ENCODE peak calls at places on chromosome 16, in seven cellular contexts. I is HCT116, T is HepG2, M is GM12878, J is A549, Z is H1, U is IMR-90. E is an unnamed sample.
A peak's percentile ranks its signal among the peaks of the same experiment; 100 is the strongest.

GRCh38 chr16:79286646-79287423 is 313.7 kb downstream of the MAF start:
- DNase-seq in I (no peak), T (no peak), M (peak; percentile 49), J (no peak), Z (no peak), U (no peak), E (no peak)

GRCh38 chr16:30351586-30352419 is 3.3 kb downstream of the CD2BP2 start:
- DNase-seq in I (peak; percentile 39), T (no peak), M (no peak), J (no peak), Z (no peak), U (peak; percentile 90), E (no peak)

GRCh38 chr16:58020628-58021521 is 4.7 kb upstream of the MMP15 start:
- DNase-seq in I (no peak), T (peak; percentile 50), M (no peak), J (peak; percentile 67), Z (no peak), U (peak; percentile 43), E (peak; percentile 49)

GRCh38 chr16:23754594-23755483 is at the start of gene CHP2:
- DNase-seq in I (no peak), T (no peak), M (no peak), J (no peak), Z (no peak), U (no peak), E (peak; percentile 93)

GRCh38 chr16:72609933-72610332 is 438.0 kb upstream of the PMFBP1 start:
- DNase-seq in I (no peak), T (no peak), M (no peak), J (no peak), Z (no peak), U (no peak), E (no peak)

GRCh38 chr16:53071748-53072301 is 17.0 kb downstream of the CHD9 start:
- DNase-seq in I (no peak), T (no peak), M (no peak), J (no peak), Z (no peak), U (no peak), E (no peak)

GRCh38 chr16:79809376-79809775 is 208.8 kb upstream of the MAF start:
- DNase-seq in I (no peak), T (no peak), M (no peak), J (no peak), Z (no peak), U (no peak), E (no peak)

GRCh38 chr16:31460582-31461002 is 1.3 kb downstream of the ARMC5 start:
- DNase-seq in I (peak; percentile 56), T (peak; percentile 54), M (no peak), J (no peak), Z (no peak), U (peak; percentile 73), E (no peak)

GRCh38 chr16:72967941-72968340 is 80.0 kb downstream of the ZFHX3 start:
- DNase-seq in I (no peak), T (no peak), M (no peak), J (no peak), Z (no peak), U (no peak), E (no peak)

GRCh38 chr16:23650674-23651073 is 9.4 kb downstream of the DCTN5 start:
- DNase-seq in I (no peak), T (no peak), M (no peak), J (no peak), Z (no peak), U (peak; percentile 20), E (no peak)

GRCh38 chr16:31221357-31222160 is 4.6 kb upstream of the PYDC1 start:
- DNase-seq in I (no peak), T (no peak), M (no peak), J (no peak), Z (no peak), U (no peak), E (peak; percentile 11)

GRCh38 chr16:67653131-67654068 is 6.7 kb downstream of the ACD start:
- DNase-seq in I (no peak), T (no peak), M (no peak), J (no peak), Z (no peak), U (no peak), E (peak; percentile 76)

GRCh38 chr16:72800524-72800923 is 247.4 kb downstream of the ZFHX3 start:
- DNase-seq in I (no peak), T (no peak), M (no peak), J (no peak), Z (no peak), U (no peak), E (no peak)

GRCh38 chr16:77306050-77306616 is 106.9 kb downstream of the SYCE1L start:
- DNase-seq in I (no peak), T (no peak), M (no peak), J (no peak), Z (no peak), U (no peak), E (no peak)

GRCh38 chr16:84386044-84386443 is 17.7 kb downstream of the ATP2C2 start:
- DNase-seq in I (no peak), T (no peak), M (no peak), J (no peak), Z (no peak), U (no peak), E (no peak)

GRCh38 chr16:53773150-53773846 is 69.3 kb downstream of the FTO start:
- DNase-seq in I (no peak), T (peak; percentile 81), M (peak; percentile 13), J (peak; percentile 51), Z (no peak), U (peak; percentile 79), E (peak; percentile 10)

GRCh38 chr16:84003001-84003400 is 35.0 kb downstream of the NECAB2 start:
- DNase-seq in I (no peak), T (no peak), M (no peak), J (no peak), Z (no peak), U (no peak), E (no peak)

DNA sequence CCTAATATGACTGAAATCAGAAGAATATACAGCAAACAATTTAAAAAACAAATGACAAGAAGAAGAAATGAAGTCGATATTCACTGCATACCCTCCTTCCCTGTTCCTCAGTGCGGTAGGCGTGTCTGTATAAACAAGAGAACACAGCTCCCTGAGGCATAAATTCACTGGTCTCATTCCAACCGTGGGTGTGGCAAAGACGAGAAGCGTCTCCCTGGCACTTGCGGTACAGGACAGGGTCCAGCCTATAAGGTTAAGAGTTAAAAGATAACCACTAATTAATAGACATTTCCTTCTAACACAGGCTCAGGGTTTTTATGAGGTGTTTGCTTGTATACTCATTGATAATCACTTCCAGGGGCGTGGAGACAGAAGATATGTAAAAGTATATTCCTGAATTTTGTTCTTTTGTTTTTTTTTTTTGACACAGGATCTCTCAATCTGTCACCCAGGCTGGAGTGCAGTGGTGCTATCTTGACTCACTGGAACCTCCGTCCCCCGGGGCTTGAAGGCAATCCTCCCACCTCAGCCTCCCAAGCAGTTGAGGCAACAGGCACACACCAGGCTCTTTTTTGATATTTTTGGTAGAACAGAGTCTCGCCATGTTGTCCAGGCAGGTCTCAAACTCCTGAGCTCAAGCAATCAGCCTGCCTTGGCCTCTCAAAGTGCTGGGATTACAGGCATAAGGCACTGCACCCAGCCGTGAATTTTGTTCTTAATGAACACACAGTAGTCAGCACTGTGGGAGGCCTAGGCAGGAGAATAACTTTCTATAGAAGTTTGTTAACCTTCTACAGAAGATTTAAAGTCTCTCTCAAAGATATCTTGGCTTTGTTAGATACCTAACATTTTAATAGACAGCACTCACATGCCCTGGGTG is 59.1 kb upstream of the CLEC18B start:
- DNase-seq in I (peak; percentile 71), T (no peak), M (no peak), J (peak; percentile 85), Z (no peak), U (no peak), E (peak; percentile 24)
- TF ChIP-seq CEBPB in I (no peak), T (no peak), M (no peak), J (no peak), Z (no peak), U (no peak), E (no peak)

DNA sequence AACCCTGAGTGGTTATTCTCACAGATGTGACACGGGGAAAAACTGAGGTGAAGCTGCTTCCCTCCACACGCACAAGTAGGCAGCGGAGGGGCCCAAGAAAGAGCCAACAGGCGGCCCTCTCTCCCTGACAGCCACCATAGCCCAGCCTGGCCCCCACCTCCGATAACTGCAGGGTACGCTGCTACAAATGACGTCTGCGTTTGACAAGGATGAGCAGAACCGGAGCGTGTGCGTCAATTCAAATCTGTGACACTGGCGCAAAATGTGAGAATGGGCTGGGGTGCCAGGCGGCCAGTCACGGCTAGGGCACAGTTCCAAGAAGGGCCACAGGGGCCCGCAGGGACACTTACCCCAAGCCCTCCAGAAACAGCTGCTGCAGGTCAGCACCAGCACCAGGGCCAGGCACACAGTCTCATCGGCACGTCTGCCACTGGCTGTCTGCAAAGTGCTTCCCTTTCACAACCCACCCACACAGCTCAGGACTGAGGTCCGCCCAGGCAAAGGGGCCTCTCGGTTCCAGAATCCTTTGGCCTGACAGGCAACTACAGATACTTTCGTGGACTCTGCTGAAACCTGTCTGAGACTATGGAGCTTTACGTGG is 14.4 kb downstream of the AXIN1 start:
- DNase-seq in I (no peak), T (no peak), M (no peak), J (no peak), Z (no peak), U (no peak), E (no peak)
- TF ChIP-seq CEBPB in I (no peak), T (no peak), M (no peak), J (no peak), Z (no peak), U (no peak), E (no peak)

DNA sequence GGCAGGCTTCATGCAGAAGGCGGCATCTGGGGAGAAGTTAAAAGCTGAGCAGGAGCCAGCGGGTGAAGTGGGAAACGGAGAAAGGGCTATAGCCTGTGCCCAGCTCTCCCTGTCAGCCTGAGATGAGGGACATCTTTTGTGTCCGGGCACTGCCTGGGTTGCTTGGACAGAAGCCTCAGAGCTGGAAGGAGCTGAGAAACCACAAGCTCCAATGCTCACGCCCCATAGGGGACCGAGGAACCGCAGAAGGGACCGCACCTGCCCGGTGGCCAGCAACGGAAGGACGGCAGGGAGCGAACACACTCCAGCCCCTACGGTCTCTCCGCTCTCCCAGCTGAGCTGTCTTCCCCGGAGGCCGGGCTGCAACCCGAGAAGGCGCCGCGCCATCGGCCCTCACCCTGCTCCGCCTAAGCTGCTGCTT is 175.8 kb downstream of the NPIPB11 start:
- DNase-seq in I (no peak), T (no peak), M (no peak), J (no peak), Z (no peak), U (peak; percentile 58), E (no peak)
- TF ChIP-seq CEBPB in I (no peak), T (no peak), M (no peak), J (no peak), Z (no peak), U (no peak), E (no peak)

DNA sequence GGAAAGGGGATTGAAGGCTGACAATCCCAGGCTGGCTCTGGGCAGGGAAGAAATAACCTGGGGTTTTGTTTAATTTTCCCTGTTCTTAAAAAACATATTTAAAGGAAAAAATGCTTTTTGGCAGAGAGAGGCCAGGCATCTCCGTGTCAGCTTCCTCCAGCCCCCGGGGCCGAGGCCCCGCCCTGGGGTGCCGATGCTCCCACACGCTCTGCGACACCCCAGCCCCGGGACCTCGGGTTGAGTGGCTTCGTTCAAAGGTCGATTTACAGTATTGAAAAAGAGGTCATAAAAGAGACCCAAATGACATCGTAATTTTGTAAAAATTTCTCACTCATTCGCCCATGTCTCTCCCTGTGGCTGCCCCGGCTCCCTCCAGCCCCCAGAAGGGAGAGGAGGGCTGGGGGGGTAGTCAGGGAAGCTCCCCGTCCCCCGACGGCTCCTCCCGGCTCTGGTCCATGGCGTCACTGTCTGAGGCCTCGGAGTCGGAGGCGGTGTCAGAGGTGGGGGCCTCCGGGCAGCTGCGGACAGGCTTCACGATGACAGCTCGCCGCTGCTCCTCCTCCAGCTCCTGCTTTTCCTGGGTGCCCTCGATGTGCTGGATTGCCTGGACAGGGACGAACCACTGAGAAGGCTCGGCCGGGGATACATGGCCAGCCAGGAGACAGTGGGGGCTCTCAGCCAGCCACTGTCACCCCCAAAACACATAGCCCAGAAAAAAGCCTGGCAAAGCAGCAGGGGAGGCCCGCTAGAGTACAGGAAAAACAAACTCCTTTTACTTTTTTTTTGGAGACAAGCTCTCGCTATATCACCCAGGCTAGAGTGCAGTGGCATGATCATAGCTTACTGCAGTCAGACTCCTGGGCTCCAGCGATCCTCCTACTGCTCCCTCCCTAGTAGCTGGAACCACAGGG is 14.9 kb downstream of the TFAP4 start:
- DNase-seq in I (no peak), T (no peak), M (no peak), J (no peak), Z (no peak), U (no peak), E (no peak)
- TF ChIP-seq CEBPB in I (no peak), T (no peak), M (no peak), J (no peak), Z (no peak), U (no peak), E (no peak)